ENCODE peak calls at places on chromosomes 7 and 10, in eight cellular contexts. H, C, E, J, S, N, T and U are unnamed samples. For H3K4me1 and H3K36me3, the result is how much of the 10 kb centered on the place peaks cover.

GRCh38 chr7:111763221-111763791 is 201.0 kb upstream of the IMMP2L start:
- DNase-seq in N (peak), T (no peak), J (no peak), H (no peak), E (no peak), C (no peak), S (no peak), U (no peak)

GRCh38 chr10:26857991-26858706 is 2.6 kb downstream of the ABI1 start:
- DNase-seq in T (no peak), N (no peak), S (no peak), J (no peak), C (no peak), E (no peak), H (no peak), U (no peak)

GRCh38 chr10:24456319-24456718 is 247.4 kb downstream of the KIAA1217 start:
- DNase-seq in T (no peak), C (no peak), E (no peak), S (no peak), H (no peak), N (no peak), J (no peak), U (no peak)

GRCh38 chr7:11341285-11341944 is 367.7 kb downstream of the PHF14 start:
- DNase-seq in H (no peak), T (no peak), E (no peak), S (no peak), N (peak), C (no peak), J (peak), U (no peak)

GRCh38 chr10:17006631-17007161 is 122.9 kb downstream of the CUBN start:
- DNase-seq in H (no peak), N (no peak), T (no peak), J (peak), C (no peak), S (no peak), E (no peak), U (no peak)

GRCh38 chr10:6753644-6754043 is 173.6 kb upstream of the PRKCQ start:
- DNase-seq in E (no peak), H (peak), T (no peak), N (no peak), J (no peak), C (no peak), S (no peak), U (no peak)

GRCh38 chr7:108376206-108376605 is 80.0 kb downstream of the NRCAM start:
- DNase-seq in E (no peak), C (no peak), S (no peak), J (no peak), H (no peak), N (no peak), T (peak), U (no peak)

GRCh38 chr7:54995631-54996340 is 23.0 kb upstream of the EGFR start:
- DNase-seq in N (no peak), T (no peak), C (no peak), E (no peak), J (peak), S (no peak), H (no peak), U (no peak)

GRCh38 chr7:80224416-80224815 is 89.8 kb downstream of the GNAI1 start:
- DNase-seq in J (no peak), T (no peak), H (no peak), C (no peak), S (no peak), N (no peak), E (no peak), U (no peak)

GRCh38 chr7:26399309-26399610 is 107.6 kb downstream of the SNX10 start:
- DNase-seq in E (no peak), T (peak), N (peak), S (peak), C (no peak), H (no peak), J (peak), U (peak)

GRCh38 chr7:26397786-26398435 is 106.2 kb downstream of the SNX10 start:
- DNase-seq in H (peak), E (no peak), J (peak), T (no peak), C (no peak), S (no peak), N (peak), U (peak)

GRCh38 chr7:26398436-26399308 is 107.0 kb downstream of the SNX10 start:
- DNase-seq in S (peak), C (peak), E (peak), N (peak), J (peak), H (peak), T (peak), U (peak)

GRCh38 chr7:26399747-26400146 is 108.1 kb downstream of the SNX10 start:
- DNase-seq in N (peak), J (no peak), T (no peak), H (no peak), S (no peak), C (no peak), E (no peak), U (no peak)

DNA sequence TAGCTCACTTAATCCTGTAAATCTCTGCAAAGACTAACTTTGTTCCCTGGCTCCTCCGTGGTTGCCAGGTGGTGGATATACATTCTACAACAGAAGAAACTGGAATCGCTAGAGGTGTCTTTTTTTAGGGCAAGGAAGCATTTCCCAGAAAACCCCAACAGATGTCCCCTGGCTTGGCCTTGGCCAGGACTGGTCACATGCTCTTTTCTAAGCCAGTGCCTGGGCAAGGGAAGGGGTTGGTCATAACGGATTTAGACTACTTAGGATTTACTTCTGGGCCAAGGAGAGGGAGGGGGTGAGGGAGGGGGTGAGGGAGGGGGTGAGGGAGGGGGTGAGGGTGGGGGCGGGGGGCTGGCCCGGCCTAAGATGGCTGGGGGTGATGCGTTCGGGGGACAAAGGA is 105.7 kb downstream of the SNX10 start:
- DNase-seq in J (no peak), E (no peak), H (no peak), T (peak), N (peak), S (no peak), C (no peak), U (no peak)
- H3K4me1 ChIP-seq in J (under half), E (under half), H (under half), T (under half), N (under half), S (under half), C (under half), U (under half)

GRCh38 chr10:86500846-86501245 is 20.7 kb downstream of the WAPL start:
- DNase-seq in S (no peak), N (no peak), E (no peak), H (no peak), J (no peak), C (no peak), T (no peak), U (no peak)
- H3K36me3 ChIP-seq in S (under half), N (under half), E (under half), H (under half), J (under half), C (half or more), T (under half), U (under half)

GRCh38 chr7:2558620-2559282 is at the start of gene IQCE:
- DNase-seq in H (peak), N (peak), S (peak), J (peak), T (peak), C (peak), E (peak), U (peak)
- H3K27ac ChIP-seq in H (peak), N (peak), S (peak), J (peak), T (peak), C (peak), E (peak), U (peak)

GRCh38 chr7:3039787-3040186 is 3.9 kb downstream of the CARD11 start:
- DNase-seq in J (no peak), C (no peak), E (no peak), H (no peak), S (no peak), N (peak), T (no peak), U (no peak)

GRCh38 chr7:3042301-3042700 is 1.4 kb downstream of the CARD11 start:
- DNase-seq in N (no peak), J (no peak), E (no peak), S (no peak), T (no peak), H (no peak), C (no peak), U (no peak)

GRCh38 chr7:3043544-3044395 is at the start of gene CARD11:
- DNase-seq in H (peak), E (no peak), J (no peak), C (no peak), S (no peak), N (peak), T (no peak), U (no peak)

GRCh38 chr7:3037259-3037658 is 6.4 kb downstream of the CARD11 start:
- DNase-seq in S (no peak), H (no peak), E (no peak), C (no peak), N (no peak), T (no peak), J (no peak), U (no peak)

DNA sequence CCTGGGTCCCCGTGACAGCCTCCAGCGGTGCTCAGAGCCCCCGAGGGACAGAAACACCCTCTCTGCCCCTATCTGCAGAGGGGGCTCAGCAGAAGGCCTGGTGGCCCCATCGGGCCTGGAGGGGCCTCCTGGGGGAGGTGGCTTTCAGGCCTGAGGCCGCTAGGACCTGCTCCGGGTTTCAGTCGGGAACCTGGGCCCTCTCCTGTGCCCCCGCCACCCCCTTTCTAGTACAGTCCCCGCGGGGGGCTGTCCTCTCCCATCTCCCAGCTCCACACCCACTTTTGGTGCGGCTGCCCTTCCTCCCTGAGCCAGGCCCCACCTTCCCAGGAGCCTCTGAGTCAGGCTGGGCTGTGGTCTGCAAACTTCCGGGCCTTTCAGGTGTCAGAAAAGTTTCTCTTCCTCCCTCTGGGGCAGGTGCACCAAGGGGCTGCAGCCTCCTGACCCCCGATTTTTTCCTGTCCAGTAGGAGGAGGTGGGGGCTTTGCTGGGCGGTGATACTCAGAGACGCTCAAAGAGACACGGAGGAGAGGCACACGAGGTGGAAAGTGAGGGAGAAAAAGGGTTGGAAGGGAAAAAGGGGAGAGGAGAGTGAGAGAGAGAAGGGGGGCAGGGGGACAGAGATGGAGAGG is 692 bp downstream of the CARD11 start:
- DNase-seq in T (no peak), J (no peak), C (peak), S (no peak), H (peak), N (no peak), E (no peak), U (no peak)
- H3K4me1 ChIP-seq in T (under half), J (under half), C (under half), S (under half), H (under half), N (under half), E (under half), U (under half)